ENCODE peak calls at places on chromosomes 12 and 14, in nine cellular contexts. G is globus pallidus; Z is stimulated activated CD4-positive, alpha-beta T cell treated with anti-CD3 and anti-CD28 coated beads, Interleukin-4, amount 100 ng/mL, for 24 hours; W is naive thymus-derived CD8-positive, alpha-beta T cell; R is GM12865; A is EH; L is PC-3; I is neuronal stem cell; J is CD8-positive, alpha-beta T cell. E is an unnamed sample.

GRCh38 chr14:92886337-92886736 is 36.6 kb upstream of the CHGA start:
- DNase-seq in G (no peak), J (no peak), W (no peak), L (no peak), I (no peak), R (no peak), A (no peak), Z (no peak), E (no peak)

GRCh38 chr12:14845350-14845750 is 2.0 kb upstream of the ART4 start:
- DNase-seq in G (peak), L (peak), Z (peak), J (peak), R (peak), W (peak), A (peak), I (peak), E (peak)

GRCh38 chr12:116640320-116640719 is 81.1 kb downstream of the MAP1LC3B2 start:
- DNase-seq in A (no peak), L (no peak), I (no peak), W (no peak), R (no peak), J (no peak), Z (no peak), G (no peak), E (no peak)

GRCh38 chr14:29716150-29716549 is 211.5 kb downstream of the PRKD1 start:
- DNase-seq in L (no peak), J (no peak), R (no peak), G (peak), Z (no peak), W (no peak), I (no peak), A (peak), E (no peak)

GRCh38 chr14:31336646-31337045 is 83.7 kb downstream of the HEATR5A start:
- DNase-seq in L (peak), Z (no peak), R (no peak), W (no peak), I (no peak), G (no peak), A (peak), J (no peak), E (no peak)

GRCh38 chr14:67833403-67833802 is 13.8 kb downstream of the RAD51B start:
- DNase-seq in J (no peak), W (no peak), I (no peak), L (peak), A (no peak), R (no peak), G (no peak), Z (no peak), E (no peak)

GRCh38 chr14:44109041-44109440 is 398.0 kb downstream of the FSCB start:
- DNase-seq in W (no peak), L (no peak), Z (no peak), A (no peak), R (no peak), I (no peak), J (no peak), G (no peak), E (no peak)

GRCh38 chr12:105368047-105368646 is 37.7 kb downstream of the C12orf75 start:
- DNase-seq in G (no peak), I (no peak), R (no peak), Z (no peak), L (no peak), J (no peak), A (no peak), W (no peak), E (no peak)

GRCh38 chr14:59333235-59333634 is 131.9 kb downstream of the GPR135 start:
- DNase-seq in R (no peak), I (no peak), J (no peak), G (no peak), W (no peak), Z (no peak), L (no peak), A (no peak), E (no peak)